ENCODE peak calls at places on chromosomes 4 and X, in five cellular contexts. C is AG09309, Q is heart right ventricle, R is fibroblast of lung, D is choroid plexus epithelial cell. V is an unnamed sample.

GRCh38 chr4:156594619-156595018 is 377.0 kb downstream of the PDGFC start:
- DNase-seq in C (no peak), Q (peak), R (peak), D (peak), V (no peak)

GRCh38 chr4:185892165-185892564 is 80.2 kb upstream of the SORBS2 start:
- DNase-seq in C (no peak), Q (no peak), R (no peak), D (peak), V (no peak)

GRCh38 chr4:10056334-10057022 is 35.2 kb upstream of the SLC2A9 start:
- DNase-seq in C (no peak), Q (no peak), R (peak), D (no peak), V (no peak)

GRCh38 chrX:103624111-103624510 is 4.7 kb upstream of the TCEAL1 start:
- DNase-seq in C (no peak), Q (no peak), R (no peak), D (peak), V (no peak)

GRCh38 chr4:4334798-4335520 is 44.9 kb downstream of the ZBTB49 start:
- DNase-seq in C (no peak), Q (peak), R (peak), D (peak), V (peak)

GRCh38 chrX:2928127-2928582 is 984 bp downstream of the ARSD start:
- DNase-seq in C (no peak), Q (peak), R (peak), D (no peak), V (no peak)

GRCh38 chr4:108370291-108370690 is 201.6 kb upstream of the LEF1 start:
- DNase-seq in C (no peak), Q (no peak), R (no peak), D (no peak), V (no peak)

GRCh38 chrX:10174051-10174450 is 17.3 kb downstream of the CLCN4 start:
- DNase-seq in C (no peak), Q (no peak), R (no peak), D (no peak), V (no peak)

GRCh38 chrX:4925911-4926310 is 1212.5 kb upstream of the PRKX start:
- DNase-seq in C (no peak), Q (no peak), R (peak), D (no peak), V (no peak)

GRCh38 chr4:40713798-40714197 is 36.0 kb upstream of the NSUN7 start:
- DNase-seq in C (no peak), Q (no peak), R (no peak), D (no peak), V (no peak)

GRCh38 chr4:141909541-141909940 is 273.2 kb downstream of the IL15 start:
- DNase-seq in C (peak), Q (no peak), R (no peak), D (no peak), V (no peak)

GRCh38 chr4:24496597-24496996 is 87.8 kb downstream of the DHX15 start:
- DNase-seq in C (no peak), Q (no peak), R (no peak), D (no peak), V (no peak)

GRCh38 chr4:173489514-173489913 is 40.5 kb downstream of the HAND2 start:
- DNase-seq in C (peak), Q (no peak), R (peak), D (peak), V (peak)

GRCh38 chr4:95107635-95108034 is 349.9 kb downstream of the BMPR1B start:
- DNase-seq in C (no peak), Q (no peak), R (peak), D (peak), V (peak)

GRCh38 chr4:87947381-87948160 is 27.9 kb upstream of the SPP1 start:
- DNase-seq in C (no peak), Q (no peak), R (no peak), D (no peak), V (no peak)

GRCh38 chrX:112941209-112941788 is 100.7 kb upstream of the AMOT start:
- DNase-seq in C (no peak), Q (no peak), R (no peak), D (no peak), V (no peak)

GRCh38 chr4:55854132-55854531 is 684 bp downstream of the EXOC1 start:
- DNase-seq in C (no peak), Q (no peak), R (no peak), D (no peak), V (no peak)

GRCh38 chr4:119646347-119647071 is 17.9 kb upstream of the PDE5A start:
- DNase-seq in C (no peak), Q (no peak), R (peak), D (no peak), V (peak)

GRCh38 chr4:10077492-10078335 is 38.9 kb downstream of the WDR1 start:
- DNase-seq in C (no peak), Q (no peak), R (no peak), D (no peak), V (no peak)

GRCh38 chr4:82721819-82722423 is 76.7 kb downstream of the SCD5 start:
- DNase-seq in C (no peak), Q (peak), R (peak), D (peak), V (no peak)

GRCh38 chr4:77047037-77047436 is 28.8 kb downstream of the CCNI start:
- DNase-seq in C (no peak), Q (no peak), R (peak), D (peak), V (peak)
- TF ChIP-seq CTCF in C (peak), Q (no peak), R (peak), D (peak), V (peak)

GRCh38 chrX:7146026-7146702 is 1.3 kb upstream of the STS start:
- DNase-seq in C (no peak), Q (no peak), R (no peak), D (no peak), V (no peak)
- H3K4me3 ChIP-seq in C (no peak), Q (no peak), R (no peak), D (no peak), V (no peak)

GRCh38 chrX:11683057-11683456 is 17.3 kb upstream of the ARHGAP6 start:
- DNase-seq in C (no peak), Q (no peak), R (no peak), D (no peak), V (no peak)

GRCh38 chrX:11672213-11672612 is 6.5 kb upstream of the ARHGAP6 start:
- DNase-seq in C (no peak), Q (no peak), R (peak), D (no peak), V (no peak)

DNA sequence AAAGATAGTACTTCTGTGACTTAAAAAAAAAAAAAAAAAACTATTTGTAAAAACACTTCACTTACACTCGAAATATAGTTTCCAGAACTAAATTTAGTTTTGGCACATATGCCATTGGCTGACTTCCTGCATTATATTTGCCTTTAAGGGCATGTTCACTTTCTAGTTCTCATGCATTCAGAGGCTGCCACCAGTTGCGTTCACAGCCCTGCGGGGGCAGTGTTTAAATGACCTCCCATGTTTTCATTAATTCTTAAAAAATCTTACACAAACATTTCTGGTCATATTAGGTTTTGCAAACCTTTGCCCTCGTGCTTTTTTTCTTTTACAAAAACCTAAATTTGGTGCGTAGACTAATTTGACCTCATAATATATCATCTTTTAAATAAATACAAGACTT is 12.5 kb upstream of the ARHGAP6 start:
- DNase-seq in C (no peak), Q (no peak), R (no peak), D (peak), V (no peak)
- TF ChIP-seq CTCF in C (peak), Q (no peak), R (peak), D (peak), V (peak)

GRCh38 chrX:24148118-24148517 is 1.4 kb upstream of the ZFX start:
- DNase-seq in C (no peak), Q (no peak), R (no peak), D (peak), V (no peak)
- H3K4me3 ChIP-seq in C (no peak), Q (no peak), R (peak), D (no peak), V (peak)

DNA sequence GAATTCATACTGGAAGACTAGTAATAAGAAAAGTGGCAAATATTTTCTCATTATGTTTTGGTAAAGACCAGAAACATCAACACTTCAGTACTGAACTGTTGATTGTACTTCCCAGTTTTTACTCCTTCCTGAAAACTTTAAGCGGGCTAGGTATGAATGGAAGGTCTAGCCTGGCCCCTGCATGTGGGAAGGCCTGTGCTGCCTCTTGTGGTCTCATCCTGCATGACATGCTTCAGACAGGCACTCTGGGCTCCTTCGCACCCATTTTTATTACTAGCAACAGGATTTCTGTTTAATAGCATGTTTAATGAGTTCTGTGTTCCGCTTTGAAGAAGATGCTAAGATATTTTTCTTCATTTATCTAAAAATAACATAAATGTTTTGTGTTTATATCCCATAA is 279.1 kb downstream of the ANK2 start:
- DNase-seq in C (no peak), Q (no peak), R (no peak), D (peak), V (peak)
- TF ChIP-seq CTCF in C (peak), Q (no peak), R (peak), D (peak), V (peak)

GRCh38 chr4:42390622-42391355 is 6.5 kb upstream of the SHISA3 start:
- DNase-seq in C (no peak), Q (no peak), R (no peak), D (no peak), V (no peak)
- H3K4me3 ChIP-seq in C (no peak), Q (no peak), R (no peak), D (no peak), V (no peak)

GRCh38 chrX:28178206-28178605 is 197.0 kb upstream of the DCAF8L1 start:
- DNase-seq in C (no peak), Q (no peak), R (no peak), D (no peak), V (no peak)

DNA sequence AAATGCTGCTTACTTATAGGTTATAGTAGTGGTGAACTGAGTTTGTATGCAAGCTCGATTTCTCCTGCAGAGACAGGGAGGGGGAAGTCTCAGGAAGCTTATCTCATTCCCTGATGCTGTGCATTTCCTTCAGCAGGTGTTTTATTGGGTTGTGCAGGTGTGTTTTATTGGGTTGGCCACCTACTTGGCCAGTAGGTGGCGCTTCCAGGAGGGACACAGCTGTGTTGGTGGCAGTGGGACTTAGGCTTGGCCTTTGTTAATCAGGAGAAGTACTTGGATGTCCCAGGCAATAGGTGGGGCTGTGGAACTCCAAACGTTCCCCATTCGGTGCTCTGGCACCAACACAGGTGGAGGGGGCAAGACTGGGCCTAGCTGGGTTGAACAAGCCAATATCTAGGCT is 196.0 kb upstream of the DCAF8L1 start:
- DNase-seq in C (no peak), Q (no peak), R (no peak), D (no peak), V (no peak)
- TF ChIP-seq CTCF in C (no peak), Q (no peak), R (no peak), D (peak), V (peak)

GRCh38 chrX:136146614-136147319 is 566 bp upstream of the FHL1 start:
- DNase-seq in C (no peak), Q (peak), R (peak), D (no peak), V (no peak)

GRCh38 chrX:136147320-136147901 is at the start of gene FHL1:
- DNase-seq in C (no peak), Q (peak), R (peak), D (peak), V (peak)

GRCh38 chrX:136147966-136148365 is 633 bp downstream of the FHL1 start:
- DNase-seq in C (no peak), Q (peak), R (no peak), D (no peak), V (no peak)

GRCh38 chrX:136141569-136141968 is 5.8 kb upstream of the FHL1 start:
- DNase-seq in C (no peak), Q (no peak), R (no peak), D (no peak), V (no peak)

DNA sequence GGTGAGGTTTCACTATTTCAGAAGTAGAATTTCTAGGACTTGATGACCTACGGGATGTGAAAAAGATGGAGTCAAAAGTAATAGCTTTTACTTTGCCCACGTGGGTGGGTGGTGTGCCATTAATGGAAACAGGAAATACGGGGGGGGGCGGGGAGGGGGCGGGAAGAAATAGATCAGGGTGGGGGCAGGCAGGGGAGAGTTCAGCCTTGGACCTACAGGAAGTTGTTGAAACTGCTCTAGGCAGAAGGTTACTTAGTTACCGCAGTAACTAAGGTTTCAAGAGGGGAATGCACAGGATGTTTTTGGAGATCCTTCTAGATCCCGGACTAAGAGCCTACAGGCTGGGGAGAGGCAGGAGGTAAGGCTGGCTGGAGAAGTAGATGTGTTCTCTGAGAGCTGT is 3.6 kb upstream of the FHL1 start:
- DNase-seq in C (no peak), Q (no peak), R (no peak), D (no peak), V (no peak)
- H3K4me3 ChIP-seq in C (no peak), Q (no peak), R (no peak), D (no peak), V (no peak)

GRCh38 chr4:140048419-140049022 is 105.5 kb downstream of the MAML3 start:
- DNase-seq in C (no peak), Q (no peak), R (no peak), D (no peak), V (no peak)

GRCh38 chr4:140047017-140047640 is 106.9 kb downstream of the MAML3 start:
- DNase-seq in C (no peak), Q (peak), R (peak), D (no peak), V (peak)

GRCh38 chr4:140049924-140050681 is 103.9 kb downstream of the MAML3 start:
- DNase-seq in C (no peak), Q (no peak), R (peak), D (peak), V (peak)

GRCh38 chr4:140047781-140048180 is 106.2 kb downstream of the MAML3 start:
- DNase-seq in C (no peak), Q (no peak), R (no peak), D (no peak), V (no peak)

DNA sequence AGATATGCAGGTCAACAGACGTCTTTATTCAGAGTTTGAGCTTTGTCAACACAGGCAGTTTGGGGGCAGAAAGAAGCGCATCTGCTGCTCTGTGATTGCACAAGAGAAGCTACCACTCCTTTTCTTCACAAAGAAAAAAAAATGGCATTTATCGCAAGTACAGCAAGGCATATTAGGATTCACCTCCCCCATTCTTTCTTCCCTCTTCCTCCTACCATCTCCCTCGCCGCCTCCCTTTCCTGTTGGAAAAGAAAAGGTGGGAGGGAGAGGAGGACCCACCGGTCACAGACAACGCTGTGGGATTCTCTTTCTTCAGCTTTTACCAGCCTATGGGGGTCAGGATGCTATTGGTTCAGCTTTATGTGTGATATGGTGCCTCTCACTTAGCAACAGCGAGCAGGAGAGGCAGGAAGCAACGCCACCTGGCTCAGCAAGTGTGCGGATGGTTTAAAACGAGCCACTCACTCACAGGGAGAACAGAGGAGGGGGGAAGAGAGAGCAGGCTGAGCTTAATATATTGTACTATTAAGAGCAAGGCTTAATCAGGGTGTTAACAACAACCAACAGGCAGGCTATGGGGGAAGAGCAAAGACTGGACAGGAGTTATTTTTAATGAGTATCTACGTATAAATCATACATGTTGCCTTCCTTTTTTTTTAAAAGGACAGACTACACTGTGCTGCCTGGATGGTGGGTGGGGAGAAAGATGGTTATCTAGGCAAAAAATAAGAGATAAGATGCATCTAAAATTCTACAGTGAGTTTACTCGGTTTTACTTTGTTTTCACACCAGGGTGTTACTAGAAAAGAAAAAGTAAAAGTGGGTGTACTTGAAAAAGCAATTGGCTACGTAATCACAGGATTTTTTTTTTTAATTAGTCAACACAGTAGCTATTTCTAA is 104.7 kb downstream of the MAML3 start:
- DNase-seq in C (no peak), Q (peak), R (peak), D (peak), V (peak)
- TF ChIP-seq CTCF in C (no peak), Q (no peak), R (peak), D (peak), V (no peak)

GRCh38 chrX:64394874-64395567 is at the start of gene MTMR8:
- DNase-seq in C (no peak), Q (peak), R (no peak), D (peak), V (peak)
- H3K4me3 ChIP-seq in C (no peak), Q (peak), R (peak), D (peak), V (peak)

V was measured in fibroblast of pulmonary artery.